ENCODE peak calls at places on chromosomes 3 and 15, in seven cellular contexts. X is CD4-positive, alpha-beta memory T cell; Y is esophagus muscularis mucosa; E is cardiac muscle cell; I is Peyer's patch; J is H1; Q is endothelial cell of umbilical vein. H is an unnamed sample. For H3K4me1 and H3K9me3, the result is how much of the 10 kb centered on the place peaks cover.

GRCh38 chr3:112403101-112403500 is 70.1 kb downstream of the CD200 start:
- DNase-seq in J (no peak), X (no peak), Y (no peak), Q (no peak), I (no peak), E (no peak), H (no peak)

GRCh38 chr3:182233405-182233804 is 521.7 kb downstream of the SOX2 start:
- DNase-seq in Q (no peak), J (no peak), E (no peak), I (no peak), X (no peak), Y (no peak), H (no peak)

GRCh38 chr3:14522129-14522691 is 17.9 kb downstream of the GRIP2 start:
- DNase-seq in J (no peak), Q (no peak), I (no peak), Y (no peak), X (no peak), E (no peak), H (no peak)

GRCh38 chr15:92715753-92716152 is 60.2 kb upstream of the FAM174B start:
- DNase-seq in I (no peak), X (no peak), Y (no peak), J (no peak), E (peak), Q (peak), H (no peak)

GRCh38 chr3:42518800-42519567 is 16.5 kb downstream of the VIPR1 start:
- DNase-seq in J (peak), X (no peak), I (no peak), Y (no peak), Q (no peak), E (peak), H (peak)

GRCh38 chr15:92068121-92068520 is 214.6 kb downstream of the SLCO3A1 start:
- DNase-seq in I (no peak), E (no peak), J (no peak), Y (no peak), X (no peak), Q (no peak), H (no peak)

GRCh38 chr3:38255627-38256026 is 10.0 kb upstream of the SLC22A13 start:
- DNase-seq in Q (no peak), I (no peak), Y (no peak), J (no peak), X (no peak), E (no peak), H (no peak)

GRCh38 chr3:49079270-49079669 is 14.6 kb downstream of the QRICH1 start:
- DNase-seq in X (no peak), Q (no peak), J (no peak), E (no peak), Y (no peak), I (no peak), H (no peak)

GRCh38 chr3:24288538-24289236 is 206.0 kb downstream of the THRB start:
- DNase-seq in J (no peak), Y (no peak), E (no peak), I (no peak), Q (no peak), X (no peak), H (no peak)

GRCh38 chr15:58528197-58528870 is 96.5 kb downstream of the LIPC start:
- DNase-seq in J (no peak), I (peak), Y (no peak), X (no peak), Q (no peak), E (peak), H (no peak)

GRCh38 chr3:191376742-191377141 is 46.4 kb upstream of the UTS2B start:
- DNase-seq in I (no peak), X (no peak), Q (peak), E (no peak), Y (no peak), J (no peak), H (no peak)

GRCh38 chr15:34734303-34734702 is 20.5 kb downstream of the GJD2 start:
- DNase-seq in Q (no peak), X (no peak), Y (no peak), I (no peak), E (no peak), J (no peak), H (no peak)

GRCh38 chr3:116678853-116679252 is 30.7 kb upstream of the TUSC7 start:
- DNase-seq in X (no peak), Y (no peak), I (no peak), E (no peak), Q (no peak), J (no peak), H (no peak)

GRCh38 chr3:108588616-108589015 is 622 bp downstream of the CIP2A start:
- DNase-seq in J (no peak), X (no peak), I (no peak), E (no peak), Y (no peak), Q (no peak), H (no peak)

GRCh38 chr3:42130329-42131070 is 39.3 kb downstream of the TRAK1 start:
- DNase-seq in Y (no peak), I (peak), X (no peak), J (no peak), Q (no peak), E (no peak), H (no peak)

GRCh38 chr3:195895078-195895899 is 13.1 kb downstream of the TNK2 start:
- DNase-seq in I (peak), X (peak), Q (peak), E (peak), Y (no peak), J (peak), H (peak)

GRCh38 chr3:197561926-197562325 is 6.2 kb upstream of the BDH1 start:
- DNase-seq in E (no peak), Y (no peak), X (no peak), Q (no peak), I (no peak), J (no peak), H (no peak)

GRCh38 chr15:59283717-59284336 is 77.2 kb downstream of the LDHAL6B start:
- DNase-seq in E (no peak), X (no peak), Q (no peak), I (peak), Y (no peak), J (no peak), H (no peak)

GRCh38 chr3:16723994-16724393 is 118.8 kb upstream of the DAZL start:
- DNase-seq in J (no peak), E (peak), I (no peak), X (no peak), Y (no peak), Q (no peak), H (no peak)

GRCh38 chr3:27877122-27878011 is 155.2 kb upstream of the EOMES start:
- DNase-seq in I (no peak), J (no peak), Y (no peak), Q (no peak), E (no peak), X (no peak), H (no peak)

GRCh38 chr3:150005243-150006102 is 34.8 kb upstream of the PFN2 start:
- DNase-seq in Y (no peak), J (no peak), Q (no peak), E (no peak), I (no peak), X (no peak), H (no peak)

GRCh38 chr15:96838088-96838487 is 507.6 kb downstream of the NR2F2 start:
- DNase-seq in Y (no peak), X (no peak), J (no peak), I (no peak), Q (no peak), E (no peak), H (no peak)

GRCh38 chr3:74631771-74632170 is 17.3 kb upstream of the CNTN3 start:
- DNase-seq in X (no peak), J (no peak), Y (no peak), E (no peak), I (no peak), Q (no peak), H (no peak)

GRCh38 chr3:151384741-151385174 is at the start of gene P2RY12:
- DNase-seq in Q (no peak), X (no peak), E (no peak), J (no peak), Y (no peak), I (no peak), H (no peak)

GRCh38 chr15:80328496-80328895 is 75.7 kb upstream of the ARNT2 start:
- DNase-seq in X (no peak), E (no peak), J (no peak), I (no peak), Y (no peak), Q (no peak), H (no peak)

GRCh38 chr15:78454992-78455391 is 17.0 kb downstream of the IREB2 start:
- DNase-seq in Q (no peak), I (no peak), X (no peak), Y (no peak), J (no peak), E (no peak), H (no peak)

GRCh38 chr15:34366271-34367043 is 539 bp downstream of the LPCAT4 start:
- DNase-seq in X (peak), J (peak), Q (peak), E (peak), I (peak), Y (peak), H (peak)

GRCh38 chr3:123071146-123071545 is 4.3 kb downstream of the PDIA5 start:
- DNase-seq in X (no peak), J (no peak), Q (no peak), Y (no peak), E (no peak), I (no peak), H (no peak)

GRCh38 chr3:49611291-49611690 is 57.0 kb downstream of the BSN start:
- DNase-seq in I (peak), J (no peak), Y (no peak), Q (no peak), X (no peak), E (no peak), H (no peak)

GRCh38 chr3:139388961-139389551 is 391 bp downstream of the COPB2 start:
- DNase-seq in J (no peak), I (no peak), X (peak), Y (no peak), Q (no peak), E (no peak), H (no peak)

GRCh38 chr15:69451951-69452701 is 492 bp upstream of the RPLP1 start:
- DNase-seq in X (peak), E (no peak), I (no peak), Q (no peak), Y (no peak), J (no peak), H (peak)

GRCh38 chr15:60899322-60899966 is 329.7 kb downstream of the RORA start:
- DNase-seq in I (no peak), E (no peak), Q (no peak), Y (no peak), X (peak), J (no peak), H (no peak)

GRCh38 chr3:137641879-137642278 is 122.2 kb upstream of the SOX14 start:
- DNase-seq in J (no peak), Y (no peak), E (no peak), Q (no peak), I (no peak), X (no peak), H (no peak)

GRCh38 chr15:90001683-90002427 is 731 bp downstream of the ZNF710 start:
- DNase-seq in E (peak), Y (no peak), X (peak), J (peak), Q (no peak), I (peak), H (peak)

GRCh38 chr3:45881031-45882022 is 5.0 kb upstream of the CCR9 start:
- DNase-seq in I (peak), Y (no peak), E (peak), J (no peak), X (peak), Q (no peak), H (no peak)

DNA sequence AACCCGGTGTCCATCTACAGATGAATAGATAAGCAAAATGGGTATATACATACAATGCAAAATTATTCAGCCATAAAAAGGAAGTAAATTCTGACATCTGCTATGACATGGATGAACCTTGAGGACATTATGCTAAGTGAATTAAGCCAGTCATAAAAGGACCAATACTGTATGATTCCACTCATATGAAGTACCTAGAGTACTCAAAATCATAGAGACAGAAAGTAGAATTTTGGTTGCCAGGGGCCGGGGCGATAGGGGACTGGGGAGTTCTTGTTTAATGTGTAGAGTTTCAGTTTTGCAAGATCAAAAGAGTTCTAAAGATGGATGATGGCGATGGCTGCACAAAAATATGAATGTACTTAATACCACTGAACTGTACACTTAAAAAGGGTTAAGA is 10.3 kb downstream of the EID1 start:
- DNase-seq in Y (no peak), E (no peak), X (no peak), Q (no peak), I (no peak), J (no peak), H (no peak)
- H3K4me1 ChIP-seq in Y (under half), E (under half), X (under half), Q (under half), I (under half), J (under half), H (under half)

GRCh38 chr15:25066708-25067107 is 111.9 kb downstream of the SNRPN start:
- DNase-seq in J (no peak), E (no peak), X (no peak), Q (no peak), Y (no peak), I (no peak), H (no peak)
- H3K9me3 ChIP-seq in J (half or more), E (under half), X (half or more), Q (half or more), Y (half or more), I (under half), H (under half)

GRCh38 chr3:157922614-157923013 is 183.6 kb downstream of the SHOX2 start:
- DNase-seq in Y (no peak), Q (no peak), J (no peak), I (no peak), E (no peak), X (no peak), H (no peak)

GRCh38 chr3:157921271-157921670 is 184.9 kb downstream of the SHOX2 start:
- DNase-seq in Y (no peak), Q (no peak), E (no peak), X (no peak), J (no peak), I (no peak), H (no peak)

GRCh38 chr3:157921767-157922166 is 184.5 kb downstream of the SHOX2 start:
- DNase-seq in X (no peak), Q (no peak), E (no peak), J (no peak), I (no peak), Y (no peak), H (no peak)

GRCh38 chr3:157918402-157918801 is 187.8 kb downstream of the SHOX2 start:
- DNase-seq in E (no peak), I (no peak), Y (no peak), X (no peak), J (no peak), Q (no peak), H (no peak)

DNA sequence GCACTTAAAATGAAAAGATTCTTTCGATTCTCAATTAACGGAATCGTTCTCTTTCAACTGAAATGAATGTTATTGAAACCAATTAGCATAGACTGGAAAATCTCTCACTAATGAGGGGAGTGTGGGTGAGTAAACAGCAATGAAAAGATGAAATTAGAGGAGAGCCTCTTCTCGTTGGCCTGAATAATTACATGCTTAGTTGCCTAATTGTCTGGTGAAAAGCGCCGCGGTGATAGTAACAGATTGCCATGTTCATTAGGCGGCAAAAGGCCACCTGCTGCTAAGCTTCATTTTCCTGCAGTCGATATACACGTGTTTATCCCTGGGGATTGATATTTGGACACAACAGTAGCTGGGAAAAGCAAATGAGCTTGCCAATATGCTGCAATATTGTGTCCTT is 185.4 kb downstream of the SHOX2 start:
- DNase-seq in X (no peak), Y (no peak), Q (no peak), I (no peak), E (no peak), J (no peak), H (no peak)
- H3K4me3 ChIP-seq in X (no peak), Y (no peak), Q (no peak), I (no peak), E (no peak), J (no peak), H (no peak)

GRCh38 chr3:57160731-57161086 is 4.4 kb downstream of the IL17RD start:
- DNase-seq in I (no peak), X (no peak), Q (no peak), E (no peak), J (no peak), Y (no peak), H (no peak)
- H3K4me1 ChIP-seq in I (under half), X (under half), Q (under half), E (half or more), J (under half), Y (half or more), H (under half)

DNA sequence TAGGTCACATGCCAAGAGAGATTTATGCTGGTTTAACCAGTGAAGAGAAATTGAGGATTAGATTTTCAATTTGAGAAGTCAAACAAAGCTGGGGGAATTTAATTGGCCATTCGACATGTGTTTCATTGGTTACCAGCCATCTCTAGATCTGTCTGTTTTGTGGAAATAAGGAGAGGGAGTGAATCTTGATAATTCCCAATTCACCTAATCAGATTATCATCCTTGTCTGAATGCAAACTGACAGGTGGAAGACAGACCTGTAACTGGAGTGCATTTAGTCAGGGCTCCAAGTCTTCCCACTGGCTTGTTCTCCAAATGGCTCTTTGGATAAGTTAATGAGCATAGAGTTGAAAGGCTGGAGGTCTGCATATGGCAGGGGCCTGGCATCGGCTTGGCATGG is 1049.3 kb downstream of the NTRK3 start:
- DNase-seq in Q (no peak), Y (no peak), J (no peak), E (no peak), X (no peak), I (no peak), H (no peak)
- H3K9me3 ChIP-seq in Q (under half), Y (under half), J (under half), E (under half), X (under half), I (under half), H (under half)

GRCh38 chr15:40925863-40926658 is 3.1 kb upstream of the DLL4 start:
- DNase-seq in Q (no peak), I (no peak), X (no peak), E (peak), Y (no peak), J (peak), H (peak)
- H3K4me3 ChIP-seq in Q (no peak), I (peak), X (peak), E (peak), Y (peak), J (peak), H (peak)

GRCh38 chr15:73936588-73937312 is 10.5 kb downstream of the LOXL1 start:
- DNase-seq in Y (no peak), J (no peak), X (no peak), I (no peak), E (no peak), Q (peak), H (no peak)

GRCh38 chr15:73935547-73935946 is 9.3 kb downstream of the LOXL1 start:
- DNase-seq in Q (no peak), I (no peak), Y (no peak), X (no peak), E (no peak), J (no peak), H (peak)

GRCh38 chr15:73936181-73936580 is 9.9 kb downstream of the LOXL1 start:
- DNase-seq in Y (no peak), E (no peak), J (no peak), X (no peak), I (no peak), Q (no peak), H (no peak)

GRCh38 chr15:73932381-73933191 is 6.3 kb downstream of the LOXL1 start:
- DNase-seq in E (no peak), Y (no peak), I (no peak), Q (peak), J (no peak), X (no peak), H (no peak)

DNA sequence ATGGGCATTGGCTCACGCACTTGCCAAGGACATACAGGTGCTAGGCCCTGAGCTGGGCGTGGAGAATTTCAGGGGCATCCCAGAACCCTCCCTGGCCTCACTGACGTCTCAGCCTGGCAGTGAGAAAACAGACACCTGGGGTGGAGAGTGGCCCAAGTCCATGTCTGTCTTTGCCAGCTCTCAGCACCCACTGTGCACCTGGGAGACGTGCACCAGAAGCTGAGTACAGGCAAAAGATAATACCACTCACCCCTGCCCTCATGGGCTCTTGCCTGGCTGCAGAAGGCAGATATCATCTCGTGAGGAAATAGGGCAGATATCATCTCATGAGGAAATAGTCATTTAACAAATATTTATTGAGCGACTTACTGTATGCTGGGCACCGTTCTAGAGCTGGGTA is 8.0 kb downstream of the LOXL1 start:
- DNase-seq in X (no peak), Q (no peak), E (no peak), J (no peak), I (no peak), Y (no peak), H (no peak)
- H3K4me1 ChIP-seq in X (under half), Q (under half), E (under half), J (under half), I (under half), Y (half or more), H (under half)

GRCh38 chr3:44722103-44722401 is 7.4 kb upstream of the ZNF501 start:
- DNase-seq in Q (no peak), X (no peak), I (no peak), E (no peak), Y (no peak), J (no peak), H (no peak)

DNA sequence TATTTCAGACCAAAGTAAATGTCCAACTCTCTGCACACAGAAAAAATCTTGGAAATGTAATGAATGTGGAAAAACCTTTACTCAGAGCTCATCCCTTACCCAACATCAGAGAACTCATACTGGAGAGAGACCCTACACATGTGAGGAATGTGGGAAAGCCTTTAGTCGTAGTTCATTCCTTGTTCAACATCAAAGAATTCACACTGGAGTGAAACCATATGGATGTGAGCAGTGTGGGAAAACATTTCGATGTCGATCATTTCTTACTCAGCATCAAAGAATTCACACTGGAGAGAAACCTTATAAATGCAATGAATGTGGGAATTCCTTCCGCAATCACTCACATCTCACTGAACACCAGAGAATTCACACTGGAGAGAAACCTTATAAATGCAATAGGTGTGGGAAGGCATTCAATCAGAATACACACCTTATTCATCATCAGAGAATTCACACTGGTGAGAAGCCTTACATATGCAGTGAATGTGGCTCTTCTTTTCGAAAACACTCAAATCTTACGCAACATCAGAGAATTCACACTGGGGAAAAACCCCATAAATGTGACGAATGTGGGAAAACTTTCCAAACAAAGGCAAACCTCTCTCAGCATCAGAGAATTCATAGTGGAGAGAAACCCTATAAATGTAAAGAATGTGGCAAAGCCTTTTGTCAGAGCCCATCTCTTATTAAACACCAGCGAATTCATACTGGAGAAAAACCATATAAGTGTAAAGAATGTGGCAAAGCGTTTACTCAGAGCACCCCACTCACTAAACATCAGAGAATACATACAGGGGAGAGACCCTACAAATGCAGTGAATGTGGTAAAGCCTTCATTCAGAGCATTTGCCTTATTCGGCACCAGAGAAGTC is 8.0 kb upstream of the ZNF501 start:
- DNase-seq in J (no peak), Q (no peak), Y (no peak), X (no peak), I (no peak), E (no peak), H (peak)
- H3K9me3 ChIP-seq in J (half or more), Q (under half), Y (half or more), X (half or more), I (under half), E (under half), H (under half)